ENCODE peak calls at places on chromosome 3, in seven cellular contexts. One of them, this sample, is unnamed.

GRCh38 chr3:149186219-149186618 is 35.4 kb downstream of the CP start:
- DNase-seq in Caki2: no peak
- DNase-seq in PC-3: no peak
- DNase-seq in SK-MEL-5: no peak
- DNase-seq in HTR-8/SVneo: no peak
- DNase-seq in nephron progenitor cell: no peak
- DNase-seq in DMS 273 treated with DMSO at 0.1 percent for 48 hours: no peak
- DNase-seq in this sample: no peak

GRCh38 chr3:60266444-60266843 is 984.8 kb downstream of the FHIT start:
- DNase-seq in PC-3: no peak
- DNase-seq in DMS 273 treated with DMSO at 0.1 percent for 48 hours: no peak
- DNase-seq in Caki2: no peak
- DNase-seq in HTR-8/SVneo: no peak
- DNase-seq in nephron progenitor cell: no peak
- DNase-seq in SK-MEL-5: no peak
- DNase-seq in this sample: no peak

GRCh38 chr3:162489853-162490252 is 993.2 kb downstream of the OTOL1 start:
- DNase-seq in nephron progenitor cell: no peak
- DNase-seq in HTR-8/SVneo: no peak
- DNase-seq in PC-3: peak; percentile 53
- DNase-seq in SK-MEL-5: peak; percentile 29
- DNase-seq in DMS 273 treated with DMSO at 0.1 percent for 48 hours: no peak
- DNase-seq in Caki2: no peak
- DNase-seq in this sample: no peak

GRCh38 chr3:127697531-127698240 is 24.9 kb downstream of the ABTB1 start:
- DNase-seq in DMS 273 treated with DMSO at 0.1 percent for 48 hours: peak; percentile 99
- DNase-seq in PC-3: peak; percentile 70
- DNase-seq in nephron progenitor cell: peak; percentile 70
- DNase-seq in Caki2: peak; percentile 34
- DNase-seq in HTR-8/SVneo: peak; percentile 69
- DNase-seq in SK-MEL-5: peak; percentile 88
- DNase-seq in this sample: peak; percentile 65

GRCh38 chr3:5160926-5161858 is 26.3 kb upstream of the EDEM1 start:
- DNase-seq in SK-MEL-5: no peak
- DNase-seq in PC-3: peak; percentile 62
- DNase-seq in DMS 273 treated with DMSO at 0.1 percent for 48 hours: no peak
- DNase-seq in Caki2: no peak
- DNase-seq in HTR-8/SVneo: no peak
- DNase-seq in nephron progenitor cell: no peak
- DNase-seq in this sample: no peak

GRCh38 chr3:176159796-176160195 is 1037.5 kb downstream of the TBL1XR1 start:
- DNase-seq in nephron progenitor cell: no peak
- DNase-seq in Caki2: peak; percentile 4
- DNase-seq in SK-MEL-5: no peak
- DNase-seq in HTR-8/SVneo: no peak
- DNase-seq in PC-3: peak; percentile 23
- DNase-seq in DMS 273 treated with DMSO at 0.1 percent for 48 hours: no peak
- DNase-seq in this sample: no peak

GRCh38 chr3:14552717-14553116 is 12.6 kb upstream of the GRIP2 start:
- DNase-seq in SK-MEL-5: no peak
- DNase-seq in PC-3: no peak
- DNase-seq in HTR-8/SVneo: no peak
- DNase-seq in DMS 273 treated with DMSO at 0.1 percent for 48 hours: no peak
- DNase-seq in Caki2: no peak
- DNase-seq in nephron progenitor cell: no peak
- DNase-seq in this sample: no peak

GRCh38 chr3:98900265-98901031 is 1.0 kb downstream of the DCBLD2 start:
- DNase-seq in nephron progenitor cell: no peak
- DNase-seq in Caki2: peak; percentile 48
- DNase-seq in HTR-8/SVneo: no peak
- DNase-seq in SK-MEL-5: no peak
- DNase-seq in DMS 273 treated with DMSO at 0.1 percent for 48 hours: no peak
- DNase-seq in PC-3: no peak
- DNase-seq in this sample: no peak

GRCh38 chr3:126341755-126342150 is 15.5 kb downstream of the KLF15 start:
- DNase-seq in Caki2: no peak
- DNase-seq in nephron progenitor cell: no peak
- DNase-seq in DMS 273 treated with DMSO at 0.1 percent for 48 hours: no peak
- DNase-seq in SK-MEL-5: no peak
- DNase-seq in PC-3: no peak
- DNase-seq in HTR-8/SVneo: no peak
- DNase-seq in this sample: no peak

GRCh38 chr3:142355692-142356091 is 92.1 kb downstream of the XRN1 start:
- DNase-seq in Caki2: no peak
- DNase-seq in nephron progenitor cell: no peak
- DNase-seq in HTR-8/SVneo: no peak
- DNase-seq in PC-3: no peak
- DNase-seq in SK-MEL-5: no peak
- DNase-seq in DMS 273 treated with DMSO at 0.1 percent for 48 hours: no peak
- DNase-seq in this sample: no peak

GRCh38 chr3:31219131-31219843 is 313.4 kb upstream of the STT3B start:
- DNase-seq in HTR-8/SVneo: no peak
- DNase-seq in PC-3: no peak
- DNase-seq in Caki2: no peak
- DNase-seq in DMS 273 treated with DMSO at 0.1 percent for 48 hours: no peak
- DNase-seq in SK-MEL-5: peak; percentile 57
- DNase-seq in nephron progenitor cell: no peak
- DNase-seq in this sample: no peak

GRCh38 chr3:174700736-174701135 is 158.4 kb upstream of the NAALADL2 start:
- DNase-seq in DMS 273 treated with DMSO at 0.1 percent for 48 hours: no peak
- DNase-seq in PC-3: no peak
- DNase-seq in nephron progenitor cell: no peak
- DNase-seq in SK-MEL-5: no peak
- DNase-seq in Caki2: no peak
- DNase-seq in HTR-8/SVneo: no peak
- DNase-seq in this sample: no peak

GRCh38 chr3:150311156-150311555 is 96.9 kb upstream of the TSC22D2 start:
- DNase-seq in SK-MEL-5: no peak
- DNase-seq in HTR-8/SVneo: no peak
- DNase-seq in nephron progenitor cell: no peak
- DNase-seq in Caki2: no peak
- DNase-seq in PC-3: no peak
- DNase-seq in DMS 273 treated with DMSO at 0.1 percent for 48 hours: no peak
- DNase-seq in this sample: no peak

GRCh38 chr3:57654214-57654613 is 38.7 kb downstream of the DENND6A start:
- DNase-seq in PC-3: no peak
- DNase-seq in HTR-8/SVneo: no peak
- DNase-seq in nephron progenitor cell: no peak
- DNase-seq in Caki2: no peak
- DNase-seq in SK-MEL-5: no peak
- DNase-seq in DMS 273 treated with DMSO at 0.1 percent for 48 hours: no peak
- DNase-seq in this sample: no peak

GRCh38 chr3:64548200-64548889 is 139.5 kb downstream of the ADAMTS9 start:
- DNase-seq in DMS 273 treated with DMSO at 0.1 percent for 48 hours: no peak
- DNase-seq in HTR-8/SVneo: no peak
- DNase-seq in nephron progenitor cell: no peak
- DNase-seq in Caki2: no peak
- DNase-seq in PC-3: no peak
- DNase-seq in SK-MEL-5: no peak
- DNase-seq in this sample: no peak

GRCh38 chr3:108603689-108604088 is 14.2 kb downstream of the DZIP3 start:
- DNase-seq in SK-MEL-5: no peak
- DNase-seq in HTR-8/SVneo: no peak
- DNase-seq in Caki2: no peak
- DNase-seq in DMS 273 treated with DMSO at 0.1 percent for 48 hours: no peak
- DNase-seq in nephron progenitor cell: no peak
- DNase-seq in PC-3: peak; percentile 44
- DNase-seq in this sample: peak; percentile 83

GRCh38 chr3:42827654-42828053 is 18.4 kb downstream of the ACKR2 start:
- DNase-seq in nephron progenitor cell: no peak
- DNase-seq in HTR-8/SVneo: no peak
- DNase-seq in DMS 273 treated with DMSO at 0.1 percent for 48 hours: no peak
- DNase-seq in PC-3: peak; percentile 80
- DNase-seq in Caki2: no peak
- DNase-seq in SK-MEL-5: no peak
- DNase-seq in this sample: no peak

GRCh38 chr3:155425351-155425750 is 131.9 kb upstream of the STRIT1 start:
- DNase-seq in PC-3: no peak
- DNase-seq in DMS 273 treated with DMSO at 0.1 percent for 48 hours: peak; percentile 56
- DNase-seq in nephron progenitor cell: no peak
- DNase-seq in SK-MEL-5: peak; percentile 90
- DNase-seq in Caki2: no peak
- DNase-seq in HTR-8/SVneo: no peak
- DNase-seq in this sample: no peak

GRCh38 chr3:23756206-23756840 is 49.4 kb upstream of the UBE2E1 start:
- DNase-seq in SK-MEL-5: peak; percentile 52
- DNase-seq in Caki2: no peak
- DNase-seq in DMS 273 treated with DMSO at 0.1 percent for 48 hours: no peak
- DNase-seq in nephron progenitor cell: no peak
- DNase-seq in HTR-8/SVneo: no peak
- DNase-seq in PC-3: no peak
- DNase-seq in this sample: no peak

GRCh38 chr3:100875239-100875638 is 118.0 kb downstream of the ABI3BP start:
- DNase-seq in HTR-8/SVneo: peak; percentile 10
- DNase-seq in Caki2: peak; percentile 25
- DNase-seq in SK-MEL-5: no peak
- DNase-seq in DMS 273 treated with DMSO at 0.1 percent for 48 hours: peak; percentile 38
- DNase-seq in PC-3: peak; percentile 98
- DNase-seq in nephron progenitor cell: no peak
- DNase-seq in this sample: no peak

GRCh38 chr3:66561374-66561773 is 60.6 kb upstream of the LRIG1 start:
- DNase-seq in SK-MEL-5: no peak
- DNase-seq in PC-3: no peak
- DNase-seq in DMS 273 treated with DMSO at 0.1 percent for 48 hours: no peak
- DNase-seq in Caki2: no peak
- DNase-seq in HTR-8/SVneo: no peak
- DNase-seq in nephron progenitor cell: no peak
- DNase-seq in this sample: no peak

GRCh38 chr3:155101398-155101797 is 21.3 kb downstream of the MME start:
- DNase-seq in DMS 273 treated with DMSO at 0.1 percent for 48 hours: no peak
- DNase-seq in SK-MEL-5: no peak
- DNase-seq in HTR-8/SVneo: peak; percentile 30
- DNase-seq in nephron progenitor cell: no peak
- DNase-seq in PC-3: no peak
- DNase-seq in Caki2: no peak
- DNase-seq in this sample: no peak

GRCh38 chr3:180680097-180680430 is 775 bp upstream of the CCDC39 start:
- DNase-seq in SK-MEL-5: peak; percentile 49
- DNase-seq in PC-3: no peak
- DNase-seq in DMS 273 treated with DMSO at 0.1 percent for 48 hours: no peak
- DNase-seq in Caki2: no peak
- DNase-seq in HTR-8/SVneo: peak; percentile 23
- DNase-seq in nephron progenitor cell: no peak
- DNase-seq in this sample: no peak

GRCh38 chr3:4493931-4494806 is 1.0 kb downstream of the ITPR1 start:
- DNase-seq in HTR-8/SVneo: no peak
- DNase-seq in PC-3: peak; percentile 37
- DNase-seq in nephron progenitor cell: peak; percentile 33
- DNase-seq in Caki2: no peak
- DNase-seq in SK-MEL-5: no peak
- DNase-seq in DMS 273 treated with DMSO at 0.1 percent for 48 hours: no peak
- DNase-seq in this sample: no peak

GRCh38 chr3:195888311-195888761 is 20.0 kb downstream of the TNK2 start:
- DNase-seq in nephron progenitor cell: no peak
- DNase-seq in HTR-8/SVneo: no peak
- DNase-seq in SK-MEL-5: no peak
- DNase-seq in DMS 273 treated with DMSO at 0.1 percent for 48 hours: no peak
- DNase-seq in PC-3: no peak
- DNase-seq in Caki2: no peak
- DNase-seq in this sample: no peak

GRCh38 chr3:188687389-188687788 is 484.4 kb upstream of the TPRG1 start:
- DNase-seq in PC-3: peak; percentile 66
- DNase-seq in SK-MEL-5: peak; percentile 49
- DNase-seq in Caki2: peak; percentile 80
- DNase-seq in DMS 273 treated with DMSO at 0.1 percent for 48 hours: no peak
- DNase-seq in HTR-8/SVneo: no peak
- DNase-seq in nephron progenitor cell: no peak
- DNase-seq in this sample: no peak

GRCh38 chr3:140859592-140860336 is 81.9 kb upstream of the SLC25A36 start:
- DNase-seq in SK-MEL-5: no peak
- DNase-seq in Caki2: no peak
- DNase-seq in PC-3: peak; percentile 10
- DNase-seq in HTR-8/SVneo: no peak
- DNase-seq in nephron progenitor cell: no peak
- DNase-seq in DMS 273 treated with DMSO at 0.1 percent for 48 hours: no peak
- DNase-seq in this sample: no peak

GRCh38 chr3:42755681-42756578 is 17.1 kb downstream of the CCDC13 start:
- DNase-seq in Caki2: no peak
- DNase-seq in HTR-8/SVneo: peak; percentile 32
- DNase-seq in DMS 273 treated with DMSO at 0.1 percent for 48 hours: no peak
- DNase-seq in PC-3: peak; percentile 43
- DNase-seq in SK-MEL-5: peak; percentile 65
- DNase-seq in nephron progenitor cell: no peak
- DNase-seq in this sample: no peak

This sample was measured in T-helper 2 cell.